ENCODE peak calls at places on chromosome 15, in ten cellular contexts. One of them, this sample, is unnamed.

GRCh38 chr15:81163961-81164800 is 30.1 kb downstream of the CFAP161 start:
- DNase-seq in nucleus accumbens: no peak
- DNase-seq in HTR-8/SVneo: no peak
- DNase-seq in Right ventricle myocardium superior: no peak
- DNase-seq in germinal center: no peak
- DNase-seq in CD8-positive, alpha-beta T cell: no peak
- DNase-seq in uterus: no peak
- DNase-seq in SHP77 treated with DMSO at 0.1 percent for 48 hours: no peak
- DNase-seq in Caco-2: no peak
- DNase-seq in stromal cell of bone marrow: peak; percentile 46
- DNase-seq in this sample: no peak

GRCh38 chr15:47523669-47524068 is 193.6 kb upstream of the SEMA6D start:
- DNase-seq in nucleus accumbens: no peak
- DNase-seq in HTR-8/SVneo: no peak
- DNase-seq in Right ventricle myocardium superior: no peak
- DNase-seq in germinal center: no peak
- DNase-seq in CD8-positive, alpha-beta T cell: no peak
- DNase-seq in uterus: no peak
- DNase-seq in SHP77 treated with DMSO at 0.1 percent for 48 hours: no peak
- DNase-seq in Caco-2: no peak
- DNase-seq in stromal cell of bone marrow: peak; percentile 52
- DNase-seq in this sample: no peak

GRCh38 chr15:50876260-50876988 is 32.1 kb upstream of the AP4E1 start:
- DNase-seq in nucleus accumbens: no peak
- DNase-seq in HTR-8/SVneo: no peak
- DNase-seq in Right ventricle myocardium superior: no peak
- DNase-seq in germinal center: no peak
- DNase-seq in CD8-positive, alpha-beta T cell: no peak
- DNase-seq in uterus: no peak
- DNase-seq in SHP77 treated with DMSO at 0.1 percent for 48 hours: no peak
- DNase-seq in Caco-2: no peak
- DNase-seq in stromal cell of bone marrow: no peak
- DNase-seq in this sample: no peak

GRCh38 chr15:55515991-55516776 is 8.2 kb upstream of the DNAAF4 start:
- DNase-seq in nucleus accumbens: no peak
- DNase-seq in HTR-8/SVneo: no peak
- DNase-seq in Right ventricle myocardium superior: no peak
- DNase-seq in germinal center: no peak
- DNase-seq in CD8-positive, alpha-beta T cell: no peak
- DNase-seq in uterus: no peak
- DNase-seq in SHP77 treated with DMSO at 0.1 percent for 48 hours: no peak
- DNase-seq in Caco-2: no peak
- DNase-seq in stromal cell of bone marrow: no peak
- DNase-seq in this sample: no peak

GRCh38 chr15:98286831-98287230 is 326.3 kb downstream of the ARRDC4 start:
- DNase-seq in nucleus accumbens: no peak
- DNase-seq in HTR-8/SVneo: no peak
- DNase-seq in Right ventricle myocardium superior: no peak
- DNase-seq in germinal center: no peak
- DNase-seq in CD8-positive, alpha-beta T cell: no peak
- DNase-seq in uterus: no peak
- DNase-seq in SHP77 treated with DMSO at 0.1 percent for 48 hours: no peak
- DNase-seq in Caco-2: no peak
- DNase-seq in stromal cell of bone marrow: no peak
- DNase-seq in this sample: no peak

GRCh38 chr15:90994059-90994416 is 297 bp downstream of the PRC1 start:
- DNase-seq in nucleus accumbens: no peak
- DNase-seq in HTR-8/SVneo: no peak
- DNase-seq in Right ventricle myocardium superior: no peak
- DNase-seq in germinal center: peak; percentile 41
- DNase-seq in CD8-positive, alpha-beta T cell: no peak
- DNase-seq in uterus: no peak
- DNase-seq in SHP77 treated with DMSO at 0.1 percent for 48 hours: no peak
- DNase-seq in Caco-2: no peak
- DNase-seq in stromal cell of bone marrow: no peak
- DNase-seq in this sample: peak; percentile 20

GRCh38 chr15:43096411-43096810 is 9.4 kb downstream of the UBR1 start:
- DNase-seq in nucleus accumbens: no peak
- DNase-seq in HTR-8/SVneo: no peak
- DNase-seq in Right ventricle myocardium superior: no peak
- DNase-seq in germinal center: no peak
- DNase-seq in CD8-positive, alpha-beta T cell: no peak
- DNase-seq in uterus: no peak
- DNase-seq in SHP77 treated with DMSO at 0.1 percent for 48 hours: no peak
- DNase-seq in Caco-2: no peak
- DNase-seq in stromal cell of bone marrow: no peak
- DNase-seq in this sample: no peak

GRCh38 chr15:85036716-85037115 is 55.1 kb downstream of the PDE8A start:
- DNase-seq in nucleus accumbens: no peak
- DNase-seq in HTR-8/SVneo: no peak
- DNase-seq in Right ventricle myocardium superior: no peak
- DNase-seq in germinal center: no peak
- DNase-seq in CD8-positive, alpha-beta T cell: no peak
- DNase-seq in uterus: no peak
- DNase-seq in SHP77 treated with DMSO at 0.1 percent for 48 hours: no peak
- DNase-seq in Caco-2: no peak
- DNase-seq in stromal cell of bone marrow: no peak
- DNase-seq in this sample: no peak

GRCh38 chr15:70271422-70272088 is 173.8 kb upstream of the TLE3 start:
- DNase-seq in nucleus accumbens: no peak
- DNase-seq in HTR-8/SVneo: peak; percentile 88
- DNase-seq in Right ventricle myocardium superior: no peak
- DNase-seq in germinal center: no peak
- DNase-seq in CD8-positive, alpha-beta T cell: no peak
- DNase-seq in uterus: peak; percentile 81
- DNase-seq in SHP77 treated with DMSO at 0.1 percent for 48 hours: no peak
- DNase-seq in Caco-2: no peak
- DNase-seq in stromal cell of bone marrow: peak; percentile 95
- DNase-seq in this sample: peak; percentile 31

GRCh38 chr15:73212424-73212823 is 156.3 kb downstream of the HCN4 start:
- DNase-seq in nucleus accumbens: no peak
- DNase-seq in HTR-8/SVneo: no peak
- DNase-seq in Right ventricle myocardium superior: no peak
- DNase-seq in germinal center: no peak
- DNase-seq in CD8-positive, alpha-beta T cell: no peak
- DNase-seq in uterus: no peak
- DNase-seq in SHP77 treated with DMSO at 0.1 percent for 48 hours: no peak
- DNase-seq in Caco-2: no peak
- DNase-seq in stromal cell of bone marrow: no peak
- DNase-seq in this sample: no peak

GRCh38 chr15:84721381-84721780 is 5.4 kb upstream of the SEC11A start:
- DNase-seq in nucleus accumbens: no peak
- DNase-seq in HTR-8/SVneo: no peak
- DNase-seq in Right ventricle myocardium superior: no peak
- DNase-seq in germinal center: no peak
- DNase-seq in CD8-positive, alpha-beta T cell: peak; percentile 17
- DNase-seq in uterus: no peak
- DNase-seq in SHP77 treated with DMSO at 0.1 percent for 48 hours: no peak
- DNase-seq in Caco-2: no peak
- DNase-seq in stromal cell of bone marrow: no peak
- DNase-seq in this sample: no peak

GRCh38 chr15:62163847-62164499 is 1.1 kb downstream of the C2CD4B start:
- DNase-seq in nucleus accumbens: no peak
- DNase-seq in HTR-8/SVneo: no peak
- DNase-seq in Right ventricle myocardium superior: no peak
- DNase-seq in germinal center: no peak
- DNase-seq in CD8-positive, alpha-beta T cell: no peak
- DNase-seq in uterus: no peak
- DNase-seq in SHP77 treated with DMSO at 0.1 percent for 48 hours: no peak
- DNase-seq in Caco-2: no peak
- DNase-seq in stromal cell of bone marrow: no peak
- DNase-seq in this sample: no peak

GRCh38 chr15:65576669-65577068 is 34.3 kb downstream of the INTS14 start:
- DNase-seq in nucleus accumbens: no peak
- DNase-seq in HTR-8/SVneo: peak; percentile 14
- DNase-seq in Right ventricle myocardium superior: no peak
- DNase-seq in germinal center: no peak
- DNase-seq in CD8-positive, alpha-beta T cell: no peak
- DNase-seq in uterus: no peak
- DNase-seq in SHP77 treated with DMSO at 0.1 percent for 48 hours: no peak
- DNase-seq in Caco-2: no peak
- DNase-seq in stromal cell of bone marrow: peak; percentile 11
- DNase-seq in this sample: no peak

GRCh38 chr15:90106522-90107117 is 4.4 kb upstream of the IDH2 start:
- DNase-seq in nucleus accumbens: no peak
- DNase-seq in HTR-8/SVneo: peak; percentile 90
- DNase-seq in Right ventricle myocardium superior: peak; percentile 75
- DNase-seq in germinal center: no peak
- DNase-seq in CD8-positive, alpha-beta T cell: no peak
- DNase-seq in uterus: no peak
- DNase-seq in SHP77 treated with DMSO at 0.1 percent for 48 hours: peak; percentile 69
- DNase-seq in Caco-2: no peak
- DNase-seq in stromal cell of bone marrow: peak; percentile 30
- DNase-seq in this sample: no peak

GRCh38 chr15:61051570-61052031 is 177.5 kb downstream of the RORA start:
- DNase-seq in nucleus accumbens: no peak
- DNase-seq in HTR-8/SVneo: peak; percentile 35
- DNase-seq in Right ventricle myocardium superior: peak; percentile 49
- DNase-seq in germinal center: no peak
- DNase-seq in CD8-positive, alpha-beta T cell: no peak
- DNase-seq in uterus: peak; percentile 33
- DNase-seq in SHP77 treated with DMSO at 0.1 percent for 48 hours: peak; percentile 50
- DNase-seq in Caco-2: no peak
- DNase-seq in stromal cell of bone marrow: peak; percentile 69
- DNase-seq in this sample: no peak

GRCh38 chr15:71758716-71759115 is 51.6 kb upstream of the NR2E3 start:
- DNase-seq in nucleus accumbens: no peak
- DNase-seq in HTR-8/SVneo: no peak
- DNase-seq in Right ventricle myocardium superior: no peak
- DNase-seq in germinal center: no peak
- DNase-seq in CD8-positive, alpha-beta T cell: no peak
- DNase-seq in uterus: no peak
- DNase-seq in SHP77 treated with DMSO at 0.1 percent for 48 hours: no peak
- DNase-seq in Caco-2: no peak
- DNase-seq in stromal cell of bone marrow: no peak
- DNase-seq in this sample: no peak

GRCh38 chr15:57156210-57156887 is 220.0 kb upstream of the CGNL1 start:
- DNase-seq in nucleus accumbens: no peak
- DNase-seq in HTR-8/SVneo: no peak
- DNase-seq in Right ventricle myocardium superior: no peak
- DNase-seq in germinal center: no peak
- DNase-seq in CD8-positive, alpha-beta T cell: no peak
- DNase-seq in uterus: no peak
- DNase-seq in SHP77 treated with DMSO at 0.1 percent for 48 hours: peak; percentile 67
- DNase-seq in Caco-2: no peak
- DNase-seq in stromal cell of bone marrow: no peak
- DNase-seq in this sample: no peak

GRCh38 chr15:63826513-63826912 is 7.2 kb downstream of the HERC1 start:
- DNase-seq in nucleus accumbens: no peak
- DNase-seq in HTR-8/SVneo: no peak
- DNase-seq in Right ventricle myocardium superior: no peak
- DNase-seq in germinal center: no peak
- DNase-seq in CD8-positive, alpha-beta T cell: no peak
- DNase-seq in uterus: no peak
- DNase-seq in SHP77 treated with DMSO at 0.1 percent for 48 hours: no peak
- DNase-seq in Caco-2: no peak
- DNase-seq in stromal cell of bone marrow: no peak
- DNase-seq in this sample: no peak

GRCh38 chr15:33089165-33089877 is 105.2 kb downstream of the FMN1 start:
- DNase-seq in nucleus accumbens: no peak
- DNase-seq in HTR-8/SVneo: no peak
- DNase-seq in Right ventricle myocardium superior: no peak
- DNase-seq in germinal center: no peak
- DNase-seq in CD8-positive, alpha-beta T cell: no peak
- DNase-seq in uterus: no peak
- DNase-seq in SHP77 treated with DMSO at 0.1 percent for 48 hours: peak; percentile 40
- DNase-seq in Caco-2: no peak
- DNase-seq in stromal cell of bone marrow: no peak
- DNase-seq in this sample: no peak

GRCh38 chr15:74025436-74025835 is 30.9 kb downstream of the PML start:
- DNase-seq in nucleus accumbens: no peak
- DNase-seq in HTR-8/SVneo: no peak
- DNase-seq in Right ventricle myocardium superior: no peak
- DNase-seq in germinal center: no peak
- DNase-seq in CD8-positive, alpha-beta T cell: no peak
- DNase-seq in uterus: no peak
- DNase-seq in SHP77 treated with DMSO at 0.1 percent for 48 hours: no peak
- DNase-seq in Caco-2: no peak
- DNase-seq in stromal cell of bone marrow: no peak
- DNase-seq in this sample: no peak

GRCh38 chr15:25246641-25247417 is 192.0 kb downstream of the UBE3A start:
- DNase-seq in nucleus accumbens: no peak
- DNase-seq in HTR-8/SVneo: no peak
- DNase-seq in Right ventricle myocardium superior: peak; percentile 34
- DNase-seq in germinal center: no peak
- DNase-seq in CD8-positive, alpha-beta T cell: no peak
- DNase-seq in uterus: no peak
- DNase-seq in SHP77 treated with DMSO at 0.1 percent for 48 hours: no peak
- DNase-seq in Caco-2: no peak
- DNase-seq in stromal cell of bone marrow: no peak
- DNase-seq in this sample: no peak

GRCh38 chr15:51776952-51777574 is 25.7 kb downstream of the TMOD2 start:
- DNase-seq in nucleus accumbens: no peak
- DNase-seq in HTR-8/SVneo: peak; percentile 70
- DNase-seq in Right ventricle myocardium superior: no peak
- DNase-seq in germinal center: peak; percentile 77
- DNase-seq in CD8-positive, alpha-beta T cell: peak; percentile 49
- DNase-seq in uterus: peak; percentile 73
- DNase-seq in SHP77 treated with DMSO at 0.1 percent for 48 hours: peak; percentile 20
- DNase-seq in Caco-2: peak; percentile 66
- DNase-seq in stromal cell of bone marrow: peak; percentile 67
- DNase-seq in this sample: peak; percentile 34

GRCh38 chr15:58440181-58440910 is 8.6 kb downstream of the LIPC start:
- DNase-seq in nucleus accumbens: no peak
- DNase-seq in HTR-8/SVneo: peak; percentile 30
- DNase-seq in Right ventricle myocardium superior: no peak
- DNase-seq in germinal center: no peak
- DNase-seq in CD8-positive, alpha-beta T cell: no peak
- DNase-seq in uterus: peak; percentile 29
- DNase-seq in SHP77 treated with DMSO at 0.1 percent for 48 hours: no peak
- DNase-seq in Caco-2: no peak
- DNase-seq in stromal cell of bone marrow: peak; percentile 37
- DNase-seq in this sample: no peak